ENCODE peak calls at places on chromosomes 5 and 9, in four cellular contexts. One of them, this sample, is unnamed.

GRCh38 chr5:166509085-166509484 is 1782.4 kb upstream of the WWC1 start:
- DNase-seq in cardiac muscle cell: peak; percentile 43
- DNase-seq in heart right ventricle: no peak
- DNase-seq in transverse colon: no peak
- DNase-seq in this sample: no peak

GRCh38 chr5:43396762-43397304 is 15.4 kb downstream of the CCL28 start:
- DNase-seq in cardiac muscle cell: peak; percentile 41
- DNase-seq in transverse colon: peak; percentile 45
- DNase-seq in heart right ventricle: peak; percentile 6
- DNase-seq in this sample: peak; percentile 20

GRCh38 chr9:74663456-74663855 is 166.3 kb downstream of the RORB start:
- DNase-seq in transverse colon: no peak
- DNase-seq in cardiac muscle cell: no peak
- DNase-seq in heart right ventricle: no peak
- DNase-seq in this sample: no peak

GRCh38 chr5:56123531-56124243 is 109.4 kb downstream of the ANKRD55 start:
- DNase-seq in transverse colon: peak; percentile 18
- DNase-seq in heart right ventricle: peak; percentile 56
- DNase-seq in cardiac muscle cell: peak; percentile 100
- DNase-seq in this sample: peak; percentile 45

GRCh38 chr5:40906351-40906751 is 2.9 kb upstream of the C7 start:
- DNase-seq in transverse colon: no peak
- DNase-seq in cardiac muscle cell: no peak
- DNase-seq in heart right ventricle: no peak
- DNase-seq in this sample: no peak

GRCh38 chr9:127976943-127977871 is 3.6 kb downstream of the EEIG1 start:
- DNase-seq in cardiac muscle cell: no peak
- DNase-seq in heart right ventricle: peak; percentile 4
- DNase-seq in transverse colon: peak; percentile 71
- DNase-seq in this sample: peak; percentile 37

GRCh38 chr5:8908055-8908683 is 637.7 kb downstream of the SEMA5A start:
- DNase-seq in transverse colon: peak; percentile 26
- DNase-seq in cardiac muscle cell: peak; percentile 33
- DNase-seq in heart right ventricle: no peak
- DNase-seq in this sample: no peak

GRCh38 chr5:9498541-9499497 is 47.1 kb downstream of the SEMA5A start:
- DNase-seq in cardiac muscle cell: peak; percentile 32
- DNase-seq in transverse colon: no peak
- DNase-seq in heart right ventricle: no peak
- DNase-seq in this sample: no peak

GRCh38 chr9:91908746-91909145 is 41.3 kb downstream of the ROR2 start:
- DNase-seq in heart right ventricle: no peak
- DNase-seq in cardiac muscle cell: peak; percentile 73
- DNase-seq in transverse colon: no peak
- DNase-seq in this sample: no peak

GRCh38 chr5:157563373-157564148 is 12.0 kb downstream of the ADAM19 start:
- DNase-seq in transverse colon: no peak
- DNase-seq in cardiac muscle cell: peak; percentile 94
- DNase-seq in heart right ventricle: no peak
- DNase-seq in this sample: peak; percentile 56

GRCh38 chr9:98861881-98862501 is 54.5 kb downstream of the GALNT12 start:
- DNase-seq in heart right ventricle: no peak
- DNase-seq in cardiac muscle cell: peak; percentile 77
- DNase-seq in transverse colon: no peak
- DNase-seq in this sample: no peak

GRCh38 chr5:1882337-1883119 is at the start of gene IRX4:
- DNase-seq in cardiac muscle cell: peak; percentile 21
- DNase-seq in heart right ventricle: no peak
- DNase-seq in transverse colon: no peak
- DNase-seq in this sample: no peak

GRCh38 chr5:78597858-78598415 is 50.6 kb downstream of the LHFPL2 start:
- DNase-seq in transverse colon: no peak
- DNase-seq in heart right ventricle: no peak
- DNase-seq in cardiac muscle cell: peak; percentile 80
- DNase-seq in this sample: no peak

GRCh38 chr9:80134487-80134886 is 562.7 kb downstream of the TLE4 start:
- DNase-seq in cardiac muscle cell: no peak
- DNase-seq in transverse colon: peak; percentile 8
- DNase-seq in heart right ventricle: no peak
- DNase-seq in this sample: no peak

GRCh38 chr5:93588586-93589347 is 5.7 kb downstream of the NR2F1 start:
- DNase-seq in heart right ventricle: no peak
- DNase-seq in transverse colon: no peak
- DNase-seq in cardiac muscle cell: peak; percentile 48
- DNase-seq in this sample: no peak

GRCh38 chr5:59917121-59917520 is 23.6 kb upstream of the PDE4D start:
- DNase-seq in heart right ventricle: no peak
- DNase-seq in cardiac muscle cell: no peak
- DNase-seq in transverse colon: no peak
- DNase-seq in this sample: no peak

GRCh38 chr5:164357405-164358033 is 852.1 kb downstream of the MAT2B start:
- DNase-seq in heart right ventricle: no peak
- DNase-seq in transverse colon: no peak
- DNase-seq in cardiac muscle cell: no peak
- DNase-seq in this sample: no peak

GRCh38 chr9:127779136-127779981 is 893 bp upstream of the SH2D3C start:
- DNase-seq in transverse colon: peak; percentile 70
- DNase-seq in heart right ventricle: no peak
- DNase-seq in cardiac muscle cell: peak; percentile 70
- DNase-seq in this sample: no peak

GRCh38 chr5:7331083-7331482 is 64.9 kb upstream of the ADCY2 start:
- DNase-seq in cardiac muscle cell: no peak
- DNase-seq in transverse colon: no peak
- DNase-seq in heart right ventricle: no peak
- DNase-seq in this sample: no peak

GRCh38 chr5:40555886-40556285 is 123.8 kb upstream of the PTGER4 start:
- DNase-seq in transverse colon: no peak
- DNase-seq in cardiac muscle cell: no peak
- DNase-seq in heart right ventricle: no peak
- DNase-seq in this sample: no peak

GRCh38 chr9:79255681-79256080 is 316.1 kb upstream of the TLE4 start:
- DNase-seq in heart right ventricle: no peak
- DNase-seq in transverse colon: no peak
- DNase-seq in cardiac muscle cell: no peak
- DNase-seq in this sample: no peak

GRCh38 chr5:125793470-125793869 is 629.7 kb upstream of the GRAMD2B start:
- DNase-seq in cardiac muscle cell: no peak
- DNase-seq in heart right ventricle: no peak
- DNase-seq in transverse colon: no peak
- DNase-seq in this sample: no peak

GRCh38 chr5:166724284-166724683 is 1567.2 kb upstream of the WWC1 start:
- DNase-seq in transverse colon: no peak
- DNase-seq in cardiac muscle cell: no peak
- DNase-seq in heart right ventricle: no peak
- DNase-seq in this sample: no peak

GRCh38 chr5:35990524-35990923 is 666 bp downstream of the UGT3A1 start:
- DNase-seq in heart right ventricle: no peak
- DNase-seq in cardiac muscle cell: no peak
- DNase-seq in transverse colon: no peak
- DNase-seq in this sample: no peak

GRCh38 chr9:127550751-127551150 is 61.3 kb upstream of the STXBP1 start:
- DNase-seq in transverse colon: peak; percentile 24
- DNase-seq in heart right ventricle: no peak
- DNase-seq in cardiac muscle cell: no peak
- DNase-seq in this sample: no peak

GRCh38 chr9:135501261-135502167 is 1.0 kb downstream of the MRPS2 start:
- DNase-seq in transverse colon: peak; percentile 66
- DNase-seq in heart right ventricle: no peak
- DNase-seq in cardiac muscle cell: no peak
- DNase-seq in this sample: no peak

GRCh38 chr5:73378765-73379164 is 69.8 kb downstream of the FOXD1 start:
- DNase-seq in cardiac muscle cell: no peak
- DNase-seq in transverse colon: no peak
- DNase-seq in heart right ventricle: no peak
- DNase-seq in this sample: no peak

GRCh38 chr5:72202331-72202825 is 95.1 kb downstream of the MAP1B start:
- DNase-seq in heart right ventricle: no peak
- DNase-seq in cardiac muscle cell: no peak
- DNase-seq in transverse colon: no peak
- DNase-seq in this sample: no peak

GRCh38 chr5:172078027-172078426 is 71.6 kb upstream of the FBXW11 start:
- DNase-seq in heart right ventricle: no peak
- DNase-seq in transverse colon: peak; percentile 43
- DNase-seq in cardiac muscle cell: no peak
- DNase-seq in this sample: no peak

GRCh38 chr5:14615365-14615764 is 33.8 kb downstream of the OTULINL start:
- DNase-seq in cardiac muscle cell: no peak
- DNase-seq in transverse colon: no peak
- DNase-seq in heart right ventricle: no peak
- DNase-seq in this sample: no peak

DNA sequence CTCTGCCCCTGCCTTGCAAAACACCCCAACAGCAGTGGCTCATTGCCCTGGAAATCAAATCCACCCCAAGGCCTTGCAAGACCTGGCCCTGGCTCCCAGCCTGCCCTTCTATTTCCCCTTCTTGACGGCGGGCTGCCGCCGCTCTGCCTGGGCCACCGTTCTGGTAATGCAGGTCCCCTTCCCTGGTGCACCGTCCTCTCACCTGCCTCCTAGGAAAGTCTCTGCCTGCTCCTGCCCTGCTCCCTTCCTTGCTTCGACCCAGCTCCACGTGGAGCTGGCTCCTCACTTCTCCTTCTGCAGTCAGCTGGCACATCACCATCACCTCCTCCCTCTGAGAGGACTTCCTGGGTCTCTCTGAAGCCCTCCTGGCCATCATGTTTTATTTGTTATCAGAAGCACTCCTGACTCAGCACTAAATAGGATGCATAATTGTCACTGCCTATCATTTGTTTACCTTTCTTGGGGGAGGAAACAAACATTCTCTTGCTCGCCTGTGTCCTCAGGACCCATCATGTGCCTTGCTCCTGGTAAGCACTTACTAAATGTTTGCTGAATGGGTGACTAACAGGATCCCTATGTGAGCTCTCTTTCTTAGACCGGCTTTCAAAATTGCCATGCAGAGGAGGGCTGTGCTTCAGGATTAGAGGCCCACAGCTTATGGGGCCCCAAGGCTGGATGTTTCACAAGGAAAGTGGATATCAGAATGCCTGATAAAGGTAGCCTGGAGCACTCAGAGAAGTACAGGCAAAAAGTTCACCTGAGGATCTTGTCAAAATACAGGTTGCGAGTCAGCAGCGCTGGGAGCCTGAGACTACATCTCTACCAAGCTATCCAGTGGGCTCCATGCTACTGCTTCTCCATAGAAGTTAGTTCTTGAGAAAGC is 19.6 kb upstream of the C5orf47 start:
- DNase-seq in transverse colon: no peak
- DNase-seq in heart right ventricle: no peak
- DNase-seq in cardiac muscle cell: peak; percentile 54
- DNase-seq in this sample: no peak
- H3K27me3 ChIP-seq in transverse colon: no peaks in the 10 kb centered on the region
- H3K27me3 ChIP-seq in heart right ventricle: no peaks in the 10 kb centered on the region
- H3K27me3 ChIP-seq in cardiac muscle cell: no peaks in the 10 kb centered on the region
- H3K27me3 ChIP-seq in this sample: no peaks in the 10 kb centered on the region

DNA sequence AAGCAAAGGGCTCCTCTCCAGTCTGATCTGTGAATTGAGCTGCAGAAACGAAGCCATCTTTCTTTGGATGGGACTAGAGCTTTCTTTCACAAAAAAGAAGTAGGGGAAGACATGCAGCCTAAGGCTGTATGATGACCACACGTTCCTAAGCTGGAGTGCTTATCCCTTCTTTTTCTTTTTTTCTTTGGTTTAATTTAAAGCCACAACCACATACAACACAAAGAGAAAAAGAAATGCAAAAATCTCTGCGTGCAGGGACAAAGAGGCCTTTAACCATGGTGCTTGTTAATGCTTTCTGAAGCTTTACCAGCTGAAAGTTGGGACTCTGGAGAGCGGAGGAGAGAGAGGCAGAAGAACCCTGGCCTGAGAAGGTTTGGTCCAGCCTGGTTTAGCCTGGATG is 82.1 kb downstream of the PIK3R1 start:
- DNase-seq in transverse colon: no peak
- DNase-seq in heart right ventricle: no peak
- DNase-seq in cardiac muscle cell: no peak
- DNase-seq in this sample: no peak
- H3K36me3 ChIP-seq in transverse colon: peaks cover 64% of the 10 kb centered on the region
- H3K36me3 ChIP-seq in heart right ventricle: no peaks in the 10 kb centered on the region
- H3K36me3 ChIP-seq in cardiac muscle cell: peaks cover 60% of the 10 kb centered on the region
- H3K36me3 ChIP-seq in this sample: peaks cover 85% of the 10 kb centered on the region

GRCh38 chr9:87216036-87216435 is 268.7 kb upstream of the GAS1 start:
- DNase-seq in transverse colon: no peak
- DNase-seq in cardiac muscle cell: no peak
- DNase-seq in heart right ventricle: no peak
- DNase-seq in this sample: no peak
- H3K27me3 ChIP-seq in transverse colon: no peaks in the 10 kb centered on the region
- H3K27me3 ChIP-seq in cardiac muscle cell: no peaks in the 10 kb centered on the region
- H3K27me3 ChIP-seq in heart right ventricle: no peaks in the 10 kb centered on the region
- H3K27me3 ChIP-seq in this sample: no peaks in the 10 kb centered on the region

GRCh38 chr9:131148966-131149677 is 23.7 kb downstream of the NUP214 start:
- DNase-seq in cardiac muscle cell: no peak
- DNase-seq in transverse colon: no peak
- DNase-seq in heart right ventricle: no peak
- DNase-seq in this sample: no peak
- H3K36me3 ChIP-seq in cardiac muscle cell: peaks cover 82% of the 10 kb centered on the region
- H3K36me3 ChIP-seq in transverse colon: peaks cover 94% of the 10 kb centered on the region
- H3K36me3 ChIP-seq in heart right ventricle: peaks cover 4% of the 10 kb centered on the region
- H3K36me3 ChIP-seq in this sample: peaks cover 100% of the 10 kb centered on the region

DNA sequence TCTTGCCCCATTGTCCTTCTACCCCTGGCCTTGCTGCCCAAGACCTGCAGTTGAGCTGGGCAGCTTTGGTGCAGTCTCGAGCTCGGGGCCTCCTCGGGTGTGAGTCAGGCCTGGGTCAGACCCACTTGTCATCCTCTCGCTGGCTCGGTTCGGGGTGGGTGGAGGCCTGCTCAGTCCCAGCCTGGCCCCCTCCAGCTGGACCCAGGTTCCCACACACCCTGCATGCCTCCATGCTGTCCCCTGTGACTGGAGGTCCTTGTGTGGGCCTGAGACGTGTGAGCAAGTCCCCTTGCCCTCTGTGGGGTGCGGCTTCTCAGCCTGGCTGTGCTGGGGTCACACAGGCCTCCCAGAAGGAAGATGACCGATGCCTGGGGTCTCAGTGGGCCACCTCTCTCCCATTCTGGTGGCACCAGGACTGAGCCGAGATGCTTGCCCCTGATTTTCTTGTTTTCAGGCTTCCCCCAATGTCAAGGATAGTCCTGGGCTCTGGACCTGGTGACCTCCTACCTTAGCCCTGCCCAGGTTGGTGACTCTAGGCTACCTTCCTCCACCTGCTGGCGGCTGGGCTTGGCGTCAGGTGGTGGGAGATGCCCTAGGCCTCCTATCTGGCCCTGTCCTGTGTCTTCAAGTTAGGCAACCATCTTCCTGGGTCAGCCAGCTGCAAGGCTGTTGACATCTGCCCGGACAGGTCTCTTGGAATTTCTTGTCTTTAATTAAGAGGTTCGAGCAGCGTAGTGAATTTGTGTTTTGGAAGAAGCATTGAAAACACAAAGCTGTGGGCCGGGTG is 15.1 kb downstream of the WNK2 start:
- DNase-seq in transverse colon: peak; percentile 7
- DNase-seq in cardiac muscle cell: no peak
- DNase-seq in heart right ventricle: no peak
- DNase-seq in this sample: peak; percentile 20
- H3K27me3 ChIP-seq in transverse colon: no peaks in the 10 kb centered on the region
- H3K27me3 ChIP-seq in cardiac muscle cell: no peaks in the 10 kb centered on the region
- H3K27me3 ChIP-seq in heart right ventricle: no peaks in the 10 kb centered on the region
- H3K27me3 ChIP-seq in this sample: no peaks in the 10 kb centered on the region